ENCODE peak calls at places on chromosomes 12 and 14, in seven cellular contexts. One of them, this sample, is unnamed.

GRCh38 chr14:28831126-28831525 is 64.5 kb downstream of the FOXG1 start:
- DNase-seq in upper lobe of right lung: no peak
- DNase-seq in fibroblast of mammary gland: no peak
- DNase-seq in cardiac fibroblast: no peak
- DNase-seq in astrocyte of the spinal cord: no peak
- DNase-seq in mesendoderm: no peak
- DNase-seq in fibroblast of pulmonary artery: no peak
- DNase-seq in this sample: no peak

GRCh38 chr14:36816481-36816880 is 154.8 kb downstream of the PAX9 start:
- DNase-seq in upper lobe of right lung: no peak
- DNase-seq in fibroblast of mammary gland: no peak
- DNase-seq in cardiac fibroblast: no peak
- DNase-seq in astrocyte of the spinal cord: no peak
- DNase-seq in mesendoderm: no peak
- DNase-seq in fibroblast of pulmonary artery: no peak
- DNase-seq in this sample: no peak

GRCh38 chr14:45038865-45039264 is 45.1 kb upstream of the PRPF39 start:
- DNase-seq in upper lobe of right lung: no peak
- DNase-seq in fibroblast of mammary gland: no peak
- DNase-seq in cardiac fibroblast: no peak
- DNase-seq in astrocyte of the spinal cord: no peak
- DNase-seq in mesendoderm: peak; percentile 59
- DNase-seq in fibroblast of pulmonary artery: no peak
- DNase-seq in this sample: no peak

GRCh38 chr12:76020281-76020680 is 11.3 kb downstream of the PHLDA1 start:
- DNase-seq in upper lobe of right lung: no peak
- DNase-seq in fibroblast of mammary gland: peak; percentile 88
- DNase-seq in cardiac fibroblast: peak; percentile 91
- DNase-seq in astrocyte of the spinal cord: peak; percentile 91
- DNase-seq in mesendoderm: peak; percentile 85
- DNase-seq in fibroblast of pulmonary artery: peak; percentile 72
- DNase-seq in this sample: peak; percentile 81

GRCh38 chr14:32414808-32415255 is 85.7 kb downstream of the AKAP6 start:
- DNase-seq in upper lobe of right lung: no peak
- DNase-seq in fibroblast of mammary gland: peak; percentile 40
- DNase-seq in cardiac fibroblast: peak; percentile 63
- DNase-seq in astrocyte of the spinal cord: no peak
- DNase-seq in mesendoderm: no peak
- DNase-seq in fibroblast of pulmonary artery: peak; percentile 63
- DNase-seq in this sample: no peak

GRCh38 chr12:80763874-80764273 is 47.2 kb downstream of the MYF5 start:
- DNase-seq in upper lobe of right lung: no peak
- DNase-seq in fibroblast of mammary gland: peak; percentile 83
- DNase-seq in cardiac fibroblast: peak; percentile 84
- DNase-seq in astrocyte of the spinal cord: peak; percentile 78
- DNase-seq in mesendoderm: peak; percentile 60
- DNase-seq in fibroblast of pulmonary artery: peak; percentile 77
- DNase-seq in this sample: peak; percentile 39

GRCh38 chr14:95739356-95739755 is 25.4 kb upstream of the TCL1A start:
- DNase-seq in upper lobe of right lung: no peak
- DNase-seq in fibroblast of mammary gland: no peak
- DNase-seq in cardiac fibroblast: no peak
- DNase-seq in astrocyte of the spinal cord: no peak
- DNase-seq in mesendoderm: no peak
- DNase-seq in fibroblast of pulmonary artery: no peak
- DNase-seq in this sample: no peak

GRCh38 chr14:70013269-70013873 is 134.2 kb downstream of the SMOC1 start:
- DNase-seq in upper lobe of right lung: no peak
- DNase-seq in fibroblast of mammary gland: peak; percentile 43
- DNase-seq in cardiac fibroblast: peak; percentile 22
- DNase-seq in astrocyte of the spinal cord: no peak
- DNase-seq in mesendoderm: peak; percentile 67
- DNase-seq in fibroblast of pulmonary artery: peak; percentile 23
- DNase-seq in this sample: peak; percentile 23

GRCh38 chr14:55581011-55581806 is 1.2 kb downstream of the KTN1 start:
- DNase-seq in upper lobe of right lung: peak; percentile 69
- DNase-seq in fibroblast of mammary gland: peak; percentile 50
- DNase-seq in cardiac fibroblast: peak; percentile 43
- DNase-seq in astrocyte of the spinal cord: peak; percentile 39
- DNase-seq in mesendoderm: peak; percentile 76
- DNase-seq in fibroblast of pulmonary artery: peak; percentile 38
- DNase-seq in this sample: no peak

GRCh38 chr12:19190292-19191031 is 60.9 kb downstream of the PLEKHA5 start:
- DNase-seq in upper lobe of right lung: no peak
- DNase-seq in fibroblast of mammary gland: peak; percentile 70
- DNase-seq in cardiac fibroblast: peak; percentile 75
- DNase-seq in astrocyte of the spinal cord: peak; percentile 48
- DNase-seq in mesendoderm: peak; percentile 75
- DNase-seq in fibroblast of pulmonary artery: peak; percentile 59
- DNase-seq in this sample: no peak

GRCh38 chr12:21823581-21823980 is 49.1 kb upstream of the KCNJ8 start:
- DNase-seq in upper lobe of right lung: peak; percentile 67
- DNase-seq in fibroblast of mammary gland: peak; percentile 54
- DNase-seq in cardiac fibroblast: peak; percentile 18
- DNase-seq in astrocyte of the spinal cord: peak; percentile 43
- DNase-seq in mesendoderm: no peak
- DNase-seq in fibroblast of pulmonary artery: no peak
- DNase-seq in this sample: no peak

GRCh38 chr12:123106640-123107359 is 44.1 kb downstream of the PITPNM2 start:
- DNase-seq in upper lobe of right lung: peak; percentile 71
- DNase-seq in fibroblast of mammary gland: no peak
- DNase-seq in cardiac fibroblast: peak; percentile 21
- DNase-seq in astrocyte of the spinal cord: no peak
- DNase-seq in mesendoderm: peak; percentile 80
- DNase-seq in fibroblast of pulmonary artery: no peak
- DNase-seq in this sample: no peak

GRCh38 chr12:1474567-1475153 is 119.7 kb downstream of the FBXL14 start:
- DNase-seq in upper lobe of right lung: no peak
- DNase-seq in fibroblast of mammary gland: peak; percentile 97
- DNase-seq in cardiac fibroblast: peak; percentile 96
- DNase-seq in astrocyte of the spinal cord: peak; percentile 96
- DNase-seq in mesendoderm: peak; percentile 21
- DNase-seq in fibroblast of pulmonary artery: peak; percentile 85
- DNase-seq in this sample: peak; percentile 43

GRCh38 chr14:38948171-38948570 is 154.9 kb downstream of the SEC23A start:
- DNase-seq in upper lobe of right lung: no peak
- DNase-seq in fibroblast of mammary gland: peak; percentile 23
- DNase-seq in cardiac fibroblast: peak; percentile 22
- DNase-seq in astrocyte of the spinal cord: peak; percentile 75
- DNase-seq in mesendoderm: no peak
- DNase-seq in fibroblast of pulmonary artery: peak; percentile 49
- DNase-seq in this sample: no peak

GRCh38 chr12:55931780-55932545 is 1.0 kb downstream of the DGKA start:
- DNase-seq in upper lobe of right lung: peak; percentile 80
- DNase-seq in fibroblast of mammary gland: peak; percentile 37
- DNase-seq in cardiac fibroblast: peak; percentile 31
- DNase-seq in astrocyte of the spinal cord: peak; percentile 43
- DNase-seq in mesendoderm: peak; percentile 40
- DNase-seq in fibroblast of pulmonary artery: peak; percentile 37
- DNase-seq in this sample: no peak

GRCh38 chr12:52691076-52691764 is 11.0 kb upstream of the KRT1 start:
- DNase-seq in upper lobe of right lung: no peak
- DNase-seq in fibroblast of mammary gland: no peak
- DNase-seq in cardiac fibroblast: no peak
- DNase-seq in astrocyte of the spinal cord: no peak
- DNase-seq in mesendoderm: no peak
- DNase-seq in fibroblast of pulmonary artery: no peak
- DNase-seq in this sample: no peak

GRCh38 chr14:60508707-60509437 is at the start of gene SIX6:
- DNase-seq in upper lobe of right lung: peak; percentile 59
- DNase-seq in fibroblast of mammary gland: no peak
- DNase-seq in cardiac fibroblast: no peak
- DNase-seq in astrocyte of the spinal cord: no peak
- DNase-seq in mesendoderm: peak; percentile 88
- DNase-seq in fibroblast of pulmonary artery: peak; percentile 14
- DNase-seq in this sample: no peak
- H3K4me3 ChIP-seq in upper lobe of right lung: no peak within 1 kb of the TSS
- H3K4me3 ChIP-seq in fibroblast of mammary gland: no peak within 1 kb of the TSS
- H3K4me3 ChIP-seq in cardiac fibroblast: no peak within 1 kb of the TSS
- H3K4me3 ChIP-seq in astrocyte of the spinal cord: no peak within 1 kb of the TSS
- H3K4me3 ChIP-seq in mesendoderm: no peak within 1 kb of the TSS
- H3K4me3 ChIP-seq in fibroblast of pulmonary artery: no peak within 1 kb of the TSS
- H3K4me3 ChIP-seq in this sample: no peak within 1 kb of the TSS

GRCh38 chr14:21923820-21924219 is 250.2 kb upstream of the OR4E1 start:
- DNase-seq in upper lobe of right lung: no peak
- DNase-seq in fibroblast of mammary gland: no peak
- DNase-seq in cardiac fibroblast: no peak
- DNase-seq in astrocyte of the spinal cord: no peak
- DNase-seq in mesendoderm: no peak
- DNase-seq in fibroblast of pulmonary artery: no peak
- DNase-seq in this sample: no peak
- H3K4me3 ChIP-seq in upper lobe of right lung: no peak overlapping the region
- H3K4me3 ChIP-seq in fibroblast of mammary gland: no peak overlapping the region
- H3K4me3 ChIP-seq in cardiac fibroblast: no peak overlapping the region
- H3K4me3 ChIP-seq in astrocyte of the spinal cord: no peak overlapping the region
- H3K4me3 ChIP-seq in mesendoderm: no peak overlapping the region
- H3K4me3 ChIP-seq in fibroblast of pulmonary artery: no peak overlapping the region
- H3K4me3 ChIP-seq in this sample: no peak overlapping the region

GRCh38 chr12:108598553-108599250 is 818 bp upstream of the TMEM119 start:
- DNase-seq in upper lobe of right lung: no peak
- DNase-seq in fibroblast of mammary gland: no peak
- DNase-seq in cardiac fibroblast: no peak
- DNase-seq in astrocyte of the spinal cord: no peak
- DNase-seq in mesendoderm: no peak
- DNase-seq in fibroblast of pulmonary artery: no peak
- DNase-seq in this sample: no peak

GRCh38 chr12:108596854-108597558 is 878 bp downstream of the TMEM119 start:
- DNase-seq in upper lobe of right lung: no peak
- DNase-seq in fibroblast of mammary gland: no peak
- DNase-seq in cardiac fibroblast: no peak
- DNase-seq in astrocyte of the spinal cord: no peak
- DNase-seq in mesendoderm: no peak
- DNase-seq in fibroblast of pulmonary artery: no peak
- DNase-seq in this sample: no peak

GRCh38 chr12:108599541-108599940 is 1.7 kb upstream of the TMEM119 start:
- DNase-seq in upper lobe of right lung: no peak
- DNase-seq in fibroblast of mammary gland: no peak
- DNase-seq in cardiac fibroblast: no peak
- DNase-seq in astrocyte of the spinal cord: no peak
- DNase-seq in mesendoderm: no peak
- DNase-seq in fibroblast of pulmonary artery: no peak
- DNase-seq in this sample: no peak

GRCh38 chr12:108595711-108596647 is 1.9 kb downstream of the TMEM119 start:
- DNase-seq in upper lobe of right lung: no peak
- DNase-seq in fibroblast of mammary gland: no peak
- DNase-seq in cardiac fibroblast: no peak
- DNase-seq in astrocyte of the spinal cord: no peak
- DNase-seq in mesendoderm: no peak
- DNase-seq in fibroblast of pulmonary artery: no peak
- DNase-seq in this sample: no peak

DNA sequence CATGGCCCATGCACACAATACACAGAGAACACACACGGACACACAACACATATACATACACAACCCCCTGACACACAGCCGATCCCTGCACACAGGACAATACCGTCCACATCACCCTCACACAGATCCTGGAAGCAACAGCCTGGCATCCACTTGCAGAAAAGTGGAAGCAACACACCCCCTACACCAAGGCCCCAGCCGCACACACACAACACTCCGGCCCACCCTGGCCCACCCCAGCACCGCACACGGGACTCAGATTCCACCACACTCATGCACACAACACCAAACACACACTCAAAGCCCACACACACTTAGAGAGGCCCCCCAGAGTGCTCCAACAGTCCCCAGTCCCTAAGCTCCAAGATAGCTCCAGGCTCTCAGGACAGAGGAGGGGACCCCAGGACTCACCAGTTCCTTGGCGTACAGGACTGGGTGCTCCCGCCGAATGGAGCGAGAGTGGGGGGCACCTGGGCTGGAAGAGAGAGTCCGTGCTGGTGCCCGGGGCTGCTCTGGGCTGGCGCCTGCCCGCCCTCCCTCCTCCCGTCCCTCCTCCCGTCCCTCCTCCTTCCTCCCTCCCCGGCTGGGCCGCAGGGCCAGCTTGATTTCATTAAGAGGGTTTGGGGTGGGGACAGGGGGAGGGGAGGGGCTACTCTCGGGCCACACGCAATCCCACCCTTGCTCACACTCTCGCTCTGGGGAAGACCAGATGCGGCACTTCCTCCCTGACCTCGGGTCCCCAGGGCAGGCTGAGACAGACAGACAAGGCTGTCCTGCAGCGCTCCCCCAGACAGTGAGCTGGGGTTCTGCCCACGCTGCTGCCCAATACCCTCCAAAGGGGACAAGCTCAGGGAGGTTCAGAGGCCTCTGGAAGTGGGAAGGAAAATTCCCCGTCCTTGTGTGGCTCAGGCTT is at the start of gene TMEM119:
- DNase-seq in upper lobe of right lung: no peak
- DNase-seq in fibroblast of mammary gland: peak; percentile 85
- DNase-seq in cardiac fibroblast: no peak
- DNase-seq in astrocyte of the spinal cord: no peak
- DNase-seq in mesendoderm: no peak
- DNase-seq in fibroblast of pulmonary artery: no peak
- DNase-seq in this sample: no peak
- H3K4me3 ChIP-seq in upper lobe of right lung: peak within 1 kb of the TSS; percentile 41
- H3K4me3 ChIP-seq in fibroblast of mammary gland: peak within 1 kb of the TSS; percentile 70
- H3K4me3 ChIP-seq in cardiac fibroblast: peak within 1 kb of the TSS; percentile 45
- H3K4me3 ChIP-seq in astrocyte of the spinal cord: peak within 1 kb of the TSS; percentile 20
- H3K4me3 ChIP-seq in mesendoderm: no peak within 1 kb of the TSS
- H3K4me3 ChIP-seq in fibroblast of pulmonary artery: peak within 1 kb of the TSS; percentile 32
- H3K4me3 ChIP-seq in this sample: no peak within 1 kb of the TSS

GRCh38 chr12:92105676-92106075 is 40.0 kb downstream of the BTG1 start:
- DNase-seq in upper lobe of right lung: no peak
- DNase-seq in fibroblast of mammary gland: no peak
- DNase-seq in cardiac fibroblast: no peak
- DNase-seq in astrocyte of the spinal cord: no peak
- DNase-seq in mesendoderm: no peak
- DNase-seq in fibroblast of pulmonary artery: no peak
- DNase-seq in this sample: no peak

GRCh38 chr12:92107094-92107493 is 38.6 kb downstream of the BTG1 start:
- DNase-seq in upper lobe of right lung: no peak
- DNase-seq in fibroblast of mammary gland: no peak
- DNase-seq in cardiac fibroblast: no peak
- DNase-seq in astrocyte of the spinal cord: no peak
- DNase-seq in mesendoderm: peak; percentile 25
- DNase-seq in fibroblast of pulmonary artery: no peak
- DNase-seq in this sample: no peak

GRCh38 chr12:92108651-92109050 is 37.0 kb downstream of the BTG1 start:
- DNase-seq in upper lobe of right lung: no peak
- DNase-seq in fibroblast of mammary gland: peak; percentile 62
- DNase-seq in cardiac fibroblast: peak; percentile 78
- DNase-seq in astrocyte of the spinal cord: peak; percentile 56
- DNase-seq in mesendoderm: peak; percentile 65
- DNase-seq in fibroblast of pulmonary artery: peak; percentile 65
- DNase-seq in this sample: no peak

GRCh38 chr12:92109613-92110012 is 36.0 kb downstream of the BTG1 start:
- DNase-seq in upper lobe of right lung: no peak
- DNase-seq in fibroblast of mammary gland: no peak
- DNase-seq in cardiac fibroblast: no peak
- DNase-seq in astrocyte of the spinal cord: no peak
- DNase-seq in mesendoderm: no peak
- DNase-seq in fibroblast of pulmonary artery: no peak
- DNase-seq in this sample: no peak

DNA sequence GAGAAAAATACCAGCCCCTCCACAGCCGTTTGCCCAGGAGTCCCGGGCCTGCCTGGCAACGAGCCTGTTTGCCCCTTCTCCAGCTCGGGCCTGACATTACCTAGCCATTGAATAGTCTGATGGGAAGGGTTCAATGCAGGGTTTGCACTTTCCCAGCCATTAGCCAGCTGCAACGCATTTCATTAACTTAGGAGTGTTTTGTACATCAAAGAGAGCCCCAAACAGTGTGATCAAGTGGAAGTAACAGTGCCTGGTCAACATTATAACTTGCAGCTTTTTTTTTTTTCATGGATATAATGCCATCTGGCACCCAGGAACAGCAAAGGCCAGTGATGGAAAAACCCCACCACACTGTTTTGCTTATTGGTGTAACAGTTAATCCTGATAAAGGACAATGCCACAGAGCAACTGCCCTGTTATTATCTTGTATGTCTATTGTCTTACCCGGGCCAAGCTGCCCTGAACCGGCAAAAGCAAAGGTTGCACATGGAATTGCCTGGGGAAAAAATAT is 38.0 kb downstream of the BTG1 start:
- DNase-seq in upper lobe of right lung: no peak
- DNase-seq in fibroblast of mammary gland: no peak
- DNase-seq in cardiac fibroblast: no peak
- DNase-seq in astrocyte of the spinal cord: no peak
- DNase-seq in mesendoderm: peak; percentile 42
- DNase-seq in fibroblast of pulmonary artery: no peak
- DNase-seq in this sample: no peak
- H3K4me3 ChIP-seq in upper lobe of right lung: no peak overlapping the region
- H3K4me3 ChIP-seq in fibroblast of mammary gland: no peak overlapping the region
- H3K4me3 ChIP-seq in cardiac fibroblast: no peak overlapping the region
- H3K4me3 ChIP-seq in astrocyte of the spinal cord: no peak overlapping the region
- H3K4me3 ChIP-seq in mesendoderm: no peak overlapping the region
- H3K4me3 ChIP-seq in fibroblast of pulmonary artery: no peak overlapping the region
- H3K4me3 ChIP-seq in this sample: no peak overlapping the region